ENCODE peak calls at places on chromosomes 4 and X, in four cellular contexts. U, Q, A and J are unnamed samples.

GRCh38 chr4:140756292-140757219 is at the start of gene TBC1D9:
- DNase-seq in U (peak), Q (peak), A (peak), J (peak)

GRCh38 chr4:102665527-102665926 is 95.2 kb downstream of the MANBA start:
- DNase-seq in U (no peak), Q (no peak), A (no peak), J (no peak)

GRCh38 chr4:174592985-174593335 is 70.7 kb upstream of the HPGD start:
- DNase-seq in U (no peak), A (no peak), Q (no peak), J (no peak)

GRCh38 chrX:10769696-10770619 is 149.6 kb upstream of the MID1 start:
- DNase-seq in U (no peak), Q (peak), A (peak), J (peak)

GRCh38 chr4:54659213-54660144 is 1.7 kb downstream of the KIT start:
- DNase-seq in U (no peak), Q (peak), A (no peak), J (no peak)

GRCh38 chrX:16807548-16807947 is 21.3 kb downstream of the TXLNG start:
- DNase-seq in Q (no peak), U (no peak), A (no peak), J (no peak)

GRCh38 chrX:63922221-63922620 is 137.2 kb upstream of the ARHGEF9 start:
- DNase-seq in U (no peak), A (no peak), Q (no peak), J (no peak)

GRCh38 chrX:31012509-31013025 is 59.3 kb downstream of the FTHL17 start:
- DNase-seq in Q (no peak), U (no peak), A (no peak), J (no peak)

GRCh38 chrX:48531359-48531954 is 8.1 kb upstream of the TBC1D25 start:
- DNase-seq in Q (no peak), U (no peak), A (no peak), J (peak)

GRCh38 chr4:118034061-118034785 is at the start of gene NDST3:
- DNase-seq in U (peak), Q (peak), A (no peak), J (peak)

GRCh38 chr4:82746705-82747567 is 51.7 kb downstream of the SCD5 start:
- DNase-seq in A (no peak), U (no peak), Q (no peak), J (no peak)

GRCh38 chr4:100948911-100949310 is 398.4 kb downstream of the PPP3CA start:
- DNase-seq in U (no peak), Q (no peak), A (no peak), J (no peak)

GRCh38 chrX:33808636-33809035 is 323.5 kb downstream of the FAM47A start:
- DNase-seq in U (no peak), Q (no peak), A (no peak), J (no peak)

GRCh38 chr4:82469776-82470345 is 39.5 kb downstream of the ENOPH1 start:
- DNase-seq in Q (no peak), U (no peak), A (no peak), J (no peak)

GRCh38 chr4:164871673-164872072 is 5.3 kb upstream of the APELA start:
- DNase-seq in Q (no peak), U (no peak), A (no peak), J (no peak)

GRCh38 chrX:53089224-53089842 is 4.6 kb upstream of the KANTR start:
- DNase-seq in U (peak), A (peak), Q (no peak), J (peak)

GRCh38 chrX:16839224-16839851 is 30.8 kb downstream of the RBBP7 start:
- DNase-seq in A (no peak), U (no peak), Q (no peak), J (no peak)

GRCh38 chr4:158571736-158572135 is 50.1 kb downstream of the RXFP1 start:
- DNase-seq in A (no peak), Q (no peak), U (no peak), J (no peak)

GRCh38 chr4:152951348-152951747 is 15.2 kb downstream of the FHDC1 start:
- DNase-seq in A (no peak), U (no peak), Q (no peak), J (no peak)

GRCh38 chr4:92599044-92599443 is 295.3 kb downstream of the GRID2 start:
- DNase-seq in U (no peak), Q (no peak), A (no peak), J (no peak)

GRCh38 chr4:139666735-139667266 is 1.2 kb downstream of the MGST2 start:
- DNase-seq in U (no peak), Q (no peak), A (peak), J (peak)

GRCh38 chrX:108070891-108071290 is 20.5 kb downstream of the PSMD10 start:
- DNase-seq in Q (no peak), U (no peak), A (no peak), J (no peak)

GRCh38 chr4:1792832-1793495 is at the start of gene FGFR3:
- DNase-seq in Q (peak), U (no peak), A (no peak), J (no peak)

GRCh38 chr4:7411896-7412585 is 22.7 kb downstream of the PSAPL1 start:
- DNase-seq in A (no peak), U (peak), Q (no peak), J (no peak)

GRCh38 chr4:40333921-40334352 is 1.2 kb upstream of the CHRNA9 start:
- DNase-seq in U (no peak), A (peak), Q (no peak), J (no peak)

GRCh38 chrX:47958943-47959342 is 44.8 kb downstream of the ZNF182 start:
- DNase-seq in A (no peak), Q (no peak), U (no peak), J (no peak)

GRCh38 chr4:76779740-76780459 is 118.0 kb downstream of the SOWAHB start:
- DNase-seq in Q (no peak), A (peak), U (no peak), J (no peak)

GRCh38 chrX:41333994-41334865 is at the start of gene DDX3X:
- DNase-seq in U (peak), Q (peak), A (peak), J (peak)

GRCh38 chr4:188822698-188823097 is 683.5 kb downstream of the TRIML1 start:
- DNase-seq in U (no peak), A (no peak), Q (peak), J (no peak)

GRCh38 chrX:74458738-74459137 is 37.4 kb downstream of the SLC16A2 start:
- DNase-seq in U (no peak), Q (no peak), A (no peak), J (no peak)

GRCh38 chr4:4610672-4611071 is 68.8 kb upstream of the STX18 start:
- DNase-seq in A (no peak), U (no peak), Q (no peak), J (no peak)

GRCh38 chr4:172826346-172826745 is 342.3 kb upstream of the GALNT7 start:
- DNase-seq in U (no peak), Q (no peak), A (no peak), J (no peak)